ENCODE peak calls at places on chromosomes 2 and 18, in seven cellular contexts. R is Panc1, C is Caco-2, T is left lung, A is upper lobe of right lung, Z is lung, P is esophagus squamous epithelium. W is an unnamed sample. For H3K4me1 and H3K9me3, the result is how much of the 10 kb centered on the place peaks cover.

GRCh38 chr2:106536490-106536889 is 49.3 kb downstream of the CD8B2 start:
- DNase-seq in R (no peak), C (no peak), T (no peak), A (no peak), Z (no peak), P (no peak), W (no peak)

GRCh38 chr2:137165968-137166367 is 400.6 kb downstream of the THSD7B start:
- DNase-seq in R (no peak), C (no peak), T (no peak), A (no peak), Z (no peak), P (no peak), W (no peak)

GRCh38 chr2:45180784-45181183 is 171.5 kb upstream of the SIX2 start:
- DNase-seq in R (no peak), C (no peak), T (no peak), A (no peak), Z (no peak), P (no peak), W (no peak)

GRCh38 chr2:85433511-85434089 is 15.1 kb downstream of the SH2D6 start:
- DNase-seq in R (no peak), C (no peak), T (peak), A (peak), Z (peak), P (no peak), W (no peak)

GRCh38 chr18:48724939-48725338 is 186.1 kb downstream of the CTIF start:
- DNase-seq in R (no peak), C (no peak), T (no peak), A (no peak), Z (no peak), P (no peak), W (no peak)

GRCh38 chr2:30871440-30871839 is 64.2 kb upstream of the CAPN13 start:
- DNase-seq in R (no peak), C (no peak), T (no peak), A (no peak), Z (no peak), P (no peak), W (no peak)

GRCh38 chr2:21052044-21052443 is 8.2 kb upstream of the APOB start:
- DNase-seq in R (no peak), C (no peak), T (no peak), A (no peak), Z (no peak), P (no peak), W (no peak)

GRCh38 chr2:134706587-134707329 is 12.0 kb downstream of the TMEM163 start:
- DNase-seq in R (no peak), C (no peak), T (no peak), A (no peak), Z (no peak), P (no peak), W (no peak)

GRCh38 chr2:39696072-39696471 is 30.4 kb downstream of the TMEM178A start:
- DNase-seq in R (no peak), C (no peak), T (no peak), A (no peak), Z (no peak), P (no peak), W (no peak)

GRCh38 chr2:96409543-96410184 is 74.1 kb downstream of the NCAPH start:
- DNase-seq in R (no peak), C (no peak), T (no peak), A (no peak), Z (no peak), P (no peak), W (no peak)
- TF ChIP-seq CTCF in R (peak), C (no peak), T (no peak), A (no peak), Z (no peak), P (no peak), W (no peak)

DNA sequence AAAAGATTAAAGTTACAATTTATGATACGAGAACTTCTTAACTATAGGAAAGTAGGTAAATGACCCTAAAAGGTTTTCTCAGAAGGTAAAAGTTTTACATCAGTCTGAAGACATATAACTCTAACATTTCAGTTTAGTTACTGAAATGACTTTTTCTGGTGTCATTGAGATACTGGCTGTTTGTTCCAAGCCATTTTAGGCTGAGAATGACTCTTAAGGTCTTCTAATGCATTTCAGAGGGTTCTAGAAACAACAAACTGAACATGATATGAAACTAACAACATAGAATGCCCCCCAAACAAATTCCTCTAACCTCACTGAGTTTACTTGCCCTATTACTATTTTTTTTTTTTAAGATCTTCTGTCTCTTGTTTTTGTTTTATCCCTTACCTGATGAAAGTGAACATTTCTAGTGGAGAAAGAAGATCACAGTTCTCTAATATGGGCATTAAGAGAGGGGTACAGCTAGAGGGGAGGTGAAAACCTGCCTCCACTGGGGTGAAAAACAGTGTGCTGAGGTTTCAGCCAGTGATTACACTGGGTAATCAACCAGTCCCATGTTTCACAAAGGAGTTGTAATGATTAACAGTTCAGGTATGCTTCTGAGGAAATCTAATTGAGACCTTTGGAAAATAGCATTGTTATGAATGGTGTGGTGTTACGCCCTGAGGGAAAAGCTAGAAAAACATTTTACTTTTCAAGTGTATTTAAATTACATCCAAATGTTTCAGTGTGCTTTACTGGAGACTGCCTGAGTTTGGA is 11.2 kb downstream of the NABP1 start:
- DNase-seq in R (no peak), C (no peak), T (no peak), A (no peak), Z (no peak), P (no peak), W (no peak)
- H3K4me1 ChIP-seq in R (under half), C (half or more), T (half or more), A (under half), Z (under half), P (under half), W (under half)

GRCh38 chr2:162782138-162782537 is 56.4 kb downstream of the KCNH7 start:
- DNase-seq in R (no peak), C (no peak), T (no peak), A (no peak), Z (no peak), P (no peak), W (no peak)
- H3K9me3 ChIP-seq in R (under half), C (under half), T (under half), A (under half), Z (under half), P (under half), W (under half)

GRCh38 chr2:64905338-64906024 is 83.7 kb upstream of the SLC1A4 start:
- DNase-seq in R (no peak), C (no peak), T (peak), A (peak), Z (no peak), P (no peak), W (no peak)
- TF ChIP-seq CTCF in R (no peak), C (no peak), T (no peak), A (no peak), Z (no peak), P (no peak), W (no peak)

DNA sequence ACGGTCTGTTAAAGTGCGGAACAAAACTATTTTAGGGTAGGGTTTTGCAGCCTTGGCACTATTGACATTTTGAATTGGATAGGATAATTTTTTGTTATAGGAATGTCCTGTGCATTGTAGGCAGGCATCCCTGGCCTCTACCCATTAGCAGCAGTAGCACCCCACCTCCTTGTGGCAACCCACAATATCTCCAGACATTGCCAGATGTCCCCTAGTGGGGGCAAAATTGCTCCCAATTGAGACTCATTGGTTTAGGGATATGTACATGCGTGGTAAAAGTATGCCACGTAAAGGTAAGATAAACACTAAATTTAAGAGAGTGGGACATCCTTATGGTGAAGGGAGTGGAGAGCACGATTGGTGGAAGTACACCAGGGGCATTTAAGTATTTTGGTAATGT is 4.6 kb downstream of the MIB1 start:
- DNase-seq in R (no peak), C (no peak), T (no peak), A (no peak), Z (no peak), P (no peak), W (no peak)
- H3K4me1 ChIP-seq in R (under half), C (under half), T (under half), A (under half), Z (under half), P (half or more), W (under half)

GRCh38 chr2:230788554-230789175 is 76.0 kb downstream of the CAB39 start:
- DNase-seq in R (no peak), C (no peak), T (no peak), A (no peak), Z (no peak), P (no peak), W (no peak)

GRCh38 chr2:230783101-230783500 is 70.5 kb downstream of the CAB39 start:
- DNase-seq in R (no peak), C (no peak), T (no peak), A (no peak), Z (no peak), P (no peak), W (no peak)

GRCh38 chr2:230787101-230787500 is 74.5 kb downstream of the CAB39 start:
- DNase-seq in R (no peak), C (no peak), T (no peak), A (no peak), Z (no peak), P (no peak), W (no peak)

GRCh38 chr2:230784840-230785239 is 72.2 kb downstream of the CAB39 start:
- DNase-seq in R (no peak), C (no peak), T (no peak), A (no peak), Z (no peak), P (no peak), W (no peak)

GRCh38 chr2:230785346-230785745 is 72.7 kb downstream of the CAB39 start:
- DNase-seq in R (no peak), C (no peak), T (no peak), A (no peak), Z (no peak), P (no peak), W (no peak)
- H3K9me3 ChIP-seq in R (under half), C (under half), T (under half), A (under half), Z (under half), P (under half), W (under half)

W was measured in thoracic aorta.